ENCODE peak calls at places on chromosomes 4 and X, in four cellular contexts. One of them, this sample, is unnamed.

GRCh38 chr4:169404959-169405358 is 134.2 kb upstream of the SH3RF1 start:
- DNase-seq in GM23248: peak; percentile 82
- DNase-seq in CD4-positive, CD25-positive, alpha-beta regulatory T cell: no peak
- DNase-seq in effector memory CD4-positive, alpha-beta T cell: no peak
- DNase-seq in this sample: no peak

GRCh38 chrX:80765226-80765625 is 44.5 kb downstream of the BRWD3 start:
- DNase-seq in effector memory CD4-positive, alpha-beta T cell: no peak
- DNase-seq in CD4-positive, CD25-positive, alpha-beta regulatory T cell: no peak
- DNase-seq in GM23248: peak; percentile 64
- DNase-seq in this sample: no peak

GRCh38 chrX:133670394-133670793 is 255.1 kb upstream of the GPC4 start:
- DNase-seq in GM23248: peak; percentile 43
- DNase-seq in effector memory CD4-positive, alpha-beta T cell: no peak
- DNase-seq in CD4-positive, CD25-positive, alpha-beta regulatory T cell: peak; percentile 22
- DNase-seq in this sample: peak; percentile 5

GRCh38 chrX:154039577-154039976 is 19.9 kb upstream of the IRAK1 start:
- DNase-seq in GM23248: no peak
- DNase-seq in CD4-positive, CD25-positive, alpha-beta regulatory T cell: no peak
- DNase-seq in effector memory CD4-positive, alpha-beta T cell: no peak
- DNase-seq in this sample: no peak

GRCh38 chr4:3128976-3129375 is 54.5 kb downstream of the HTT start:
- DNase-seq in CD4-positive, CD25-positive, alpha-beta regulatory T cell: no peak
- DNase-seq in GM23248: peak; percentile 81
- DNase-seq in effector memory CD4-positive, alpha-beta T cell: no peak
- DNase-seq in this sample: no peak

GRCh38 chr4:113943863-113944262 is 35.6 kb downstream of the ARSJ start:
- DNase-seq in effector memory CD4-positive, alpha-beta T cell: no peak
- DNase-seq in GM23248: peak; percentile 58
- DNase-seq in CD4-positive, CD25-positive, alpha-beta regulatory T cell: no peak
- DNase-seq in this sample: peak; percentile 9

GRCh38 chrX:74534569-74535038 is 79.8 kb downstream of the RLIM start:
- DNase-seq in GM23248: peak; percentile 72
- DNase-seq in effector memory CD4-positive, alpha-beta T cell: no peak
- DNase-seq in CD4-positive, CD25-positive, alpha-beta regulatory T cell: no peak
- DNase-seq in this sample: no peak

GRCh38 chrX:43707812-43708548 is 51.9 kb downstream of the MAOA start:
- DNase-seq in CD4-positive, CD25-positive, alpha-beta regulatory T cell: no peak
- DNase-seq in effector memory CD4-positive, alpha-beta T cell: no peak
- DNase-seq in GM23248: peak; percentile 30
- DNase-seq in this sample: no peak

GRCh38 chrX:41293269-41293668 is 40.7 kb upstream of the DDX3X start:
- DNase-seq in effector memory CD4-positive, alpha-beta T cell: no peak
- DNase-seq in GM23248: no peak
- DNase-seq in CD4-positive, CD25-positive, alpha-beta regulatory T cell: peak; percentile 42
- DNase-seq in this sample: no peak

GRCh38 chrX:53547668-53548067 is 113.5 kb upstream of the HSD17B10 start:
- DNase-seq in GM23248: no peak
- DNase-seq in CD4-positive, CD25-positive, alpha-beta regulatory T cell: no peak
- DNase-seq in effector memory CD4-positive, alpha-beta T cell: no peak
- DNase-seq in this sample: no peak

GRCh38 chrX:46903458-46904242 is 8.6 kb upstream of the JADE3 start:
- DNase-seq in effector memory CD4-positive, alpha-beta T cell: peak; percentile 17
- DNase-seq in CD4-positive, CD25-positive, alpha-beta regulatory T cell: peak; percentile 64
- DNase-seq in GM23248: peak; percentile 79
- DNase-seq in this sample: peak; percentile 15

GRCh38 chr4:73691759-73692158 is 48.6 kb upstream of the CXCL8 start:
- DNase-seq in CD4-positive, CD25-positive, alpha-beta regulatory T cell: no peak
- DNase-seq in effector memory CD4-positive, alpha-beta T cell: no peak
- DNase-seq in GM23248: no peak
- DNase-seq in this sample: no peak

GRCh38 chrX:10356979-10357378 is 200.2 kb downstream of the CLCN4 start:
- DNase-seq in GM23248: peak; percentile 60
- DNase-seq in effector memory CD4-positive, alpha-beta T cell: no peak
- DNase-seq in CD4-positive, CD25-positive, alpha-beta regulatory T cell: no peak
- DNase-seq in this sample: no peak

GRCh38 chr4:175385797-175386196 is 426.3 kb downstream of the GPM6A start:
- DNase-seq in GM23248: peak; percentile 12
- DNase-seq in CD4-positive, CD25-positive, alpha-beta regulatory T cell: no peak
- DNase-seq in effector memory CD4-positive, alpha-beta T cell: no peak
- DNase-seq in this sample: no peak

GRCh38 chrX:129930941-129931410 is 25.0 kb downstream of the UTP14A start:
- DNase-seq in CD4-positive, CD25-positive, alpha-beta regulatory T cell: no peak
- DNase-seq in GM23248: peak; percentile 14
- DNase-seq in effector memory CD4-positive, alpha-beta T cell: no peak
- DNase-seq in this sample: no peak

GRCh38 chr4:86594559-86595425 is 677 bp downstream of the PTPN13 start:
- DNase-seq in effector memory CD4-positive, alpha-beta T cell: no peak
- DNase-seq in CD4-positive, CD25-positive, alpha-beta regulatory T cell: peak; percentile 2
- DNase-seq in GM23248: peak; percentile 94
- DNase-seq in this sample: peak; percentile 7

DNA sequence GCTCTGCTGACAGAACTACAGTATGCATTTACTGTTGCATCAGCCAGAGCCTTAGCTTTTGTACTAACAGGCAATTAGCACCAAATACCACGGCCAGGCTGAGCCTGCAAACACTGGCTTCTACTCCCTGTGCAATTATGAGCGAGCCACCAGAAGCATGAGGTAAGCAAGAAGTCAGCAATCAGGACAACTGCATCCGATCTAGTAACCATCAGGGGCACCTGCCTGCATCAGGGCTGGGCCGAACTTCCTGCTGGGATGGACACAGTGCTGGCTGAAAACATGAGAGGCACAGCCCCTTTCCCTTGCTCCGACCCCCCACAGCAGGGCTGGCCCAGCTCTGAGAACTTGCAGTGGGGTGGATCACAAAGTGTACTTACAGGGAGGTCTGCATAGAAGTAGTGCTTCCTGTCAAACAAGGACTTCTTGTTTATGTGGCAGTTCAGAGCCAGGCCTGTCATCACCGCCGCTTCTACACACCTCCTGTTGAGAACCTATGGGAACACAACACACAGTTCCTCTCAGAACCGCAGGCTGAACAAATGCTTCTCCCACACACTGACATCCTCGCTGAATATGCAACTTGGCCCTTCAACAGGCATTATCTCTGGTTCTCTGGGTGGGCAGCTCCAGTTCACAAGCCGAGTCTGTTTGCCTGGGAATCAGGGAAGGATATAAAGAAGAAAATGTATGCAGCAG is 41.6 kb downstream of the GATB start:
- DNase-seq in CD4-positive, CD25-positive, alpha-beta regulatory T cell: no peak
- DNase-seq in effector memory CD4-positive, alpha-beta T cell: no peak
- DNase-seq in GM23248: no peak
- DNase-seq in this sample: no peak
- H3K4me1 ChIP-seq in CD4-positive, CD25-positive, alpha-beta regulatory T cell: no peaks in the 10 kb centered on the region
- H3K4me1 ChIP-seq in effector memory CD4-positive, alpha-beta T cell: no peaks in the 10 kb centered on the region
- H3K4me1 ChIP-seq in GM23248: no peaks in the 10 kb centered on the region
- H3K4me1 ChIP-seq in this sample: no peaks in the 10 kb centered on the region

DNA sequence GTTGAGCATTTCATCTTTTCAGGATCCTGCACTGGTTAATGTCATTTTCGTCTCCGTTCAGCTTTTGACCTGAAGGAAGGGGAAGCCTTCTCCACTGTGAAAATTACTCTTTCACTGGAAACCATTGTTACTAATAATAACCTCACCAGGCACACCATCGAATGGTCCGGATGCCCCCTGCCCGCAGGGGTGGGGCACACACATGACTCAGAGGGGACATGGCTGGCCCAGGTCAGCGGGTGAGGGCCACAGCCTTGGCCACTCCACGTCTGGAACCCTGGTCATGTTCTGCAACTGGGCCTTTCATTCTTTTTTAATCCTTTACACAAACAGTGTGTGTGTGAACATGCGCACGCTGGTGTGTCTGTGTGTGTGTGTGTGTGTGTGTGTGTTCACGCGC is 191.8 kb downstream of the BCOR start:
- DNase-seq in GM23248: no peak
- DNase-seq in effector memory CD4-positive, alpha-beta T cell: no peak
- DNase-seq in CD4-positive, CD25-positive, alpha-beta regulatory T cell: no peak
- DNase-seq in this sample: no peak
- H3K4me1 ChIP-seq in GM23248: peaks cover 18% of the 10 kb centered on the region
- H3K4me1 ChIP-seq in effector memory CD4-positive, alpha-beta T cell: no peaks in the 10 kb centered on the region
- H3K4me1 ChIP-seq in CD4-positive, CD25-positive, alpha-beta regulatory T cell: no peaks in the 10 kb centered on the region
- H3K4me1 ChIP-seq in this sample: no peaks in the 10 kb centered on the region

GRCh38 chr4:6781113-6781512 is 1.4 kb upstream of the KIAA0232 start:
- DNase-seq in GM23248: no peak
- DNase-seq in CD4-positive, CD25-positive, alpha-beta regulatory T cell: no peak
- DNase-seq in effector memory CD4-positive, alpha-beta T cell: no peak
- DNase-seq in this sample: no peak

GRCh38 chr4:6783111-6783981 is 819 bp downstream of the KIAA0232 start:
- DNase-seq in GM23248: peak; percentile 94
- DNase-seq in effector memory CD4-positive, alpha-beta T cell: peak; percentile 79
- DNase-seq in CD4-positive, CD25-positive, alpha-beta regulatory T cell: peak; percentile 84
- DNase-seq in this sample: peak; percentile 80

GRCh38 chr4:6782147-6782845 is at the start of gene KIAA0232:
- DNase-seq in CD4-positive, CD25-positive, alpha-beta regulatory T cell: peak; percentile 94
- DNase-seq in effector memory CD4-positive, alpha-beta T cell: peak; percentile 86
- DNase-seq in GM23248: peak; percentile 97
- DNase-seq in this sample: peak; percentile 87

GRCh38 chr4:6781561-6781960 is 966 bp upstream of the KIAA0232 start:
- DNase-seq in effector memory CD4-positive, alpha-beta T cell: no peak
- DNase-seq in GM23248: no peak
- DNase-seq in CD4-positive, CD25-positive, alpha-beta regulatory T cell: no peak
- DNase-seq in this sample: no peak

DNA sequence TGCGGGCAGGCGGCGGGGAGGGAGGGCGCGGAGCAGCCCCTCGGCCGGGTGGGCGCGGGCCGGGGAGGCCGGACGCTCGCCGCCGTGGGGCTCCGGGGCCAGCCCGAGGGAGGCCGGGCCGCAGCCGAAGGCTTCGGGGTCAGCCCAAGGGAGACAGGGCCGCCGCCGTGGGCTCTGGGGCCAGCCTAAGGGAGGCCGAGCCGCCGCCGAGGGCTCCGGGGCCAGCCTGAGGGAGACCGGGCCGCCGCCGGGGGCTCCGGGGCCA is 251 bp downstream of the KIAA0232 start:
- DNase-seq in CD4-positive, CD25-positive, alpha-beta regulatory T cell: no peak
- DNase-seq in GM23248: no peak
- DNase-seq in effector memory CD4-positive, alpha-beta T cell: no peak
- DNase-seq in this sample: no peak
- H3K4me1 ChIP-seq in CD4-positive, CD25-positive, alpha-beta regulatory T cell: peaks cover 42% of the 10 kb centered on the region
- H3K4me1 ChIP-seq in GM23248: peaks cover 9% of the 10 kb centered on the region
- H3K4me1 ChIP-seq in effector memory CD4-positive, alpha-beta T cell: peaks cover 5% of the 10 kb centered on the region
- H3K4me1 ChIP-seq in this sample: peaks cover 24% of the 10 kb centered on the region

DNA sequence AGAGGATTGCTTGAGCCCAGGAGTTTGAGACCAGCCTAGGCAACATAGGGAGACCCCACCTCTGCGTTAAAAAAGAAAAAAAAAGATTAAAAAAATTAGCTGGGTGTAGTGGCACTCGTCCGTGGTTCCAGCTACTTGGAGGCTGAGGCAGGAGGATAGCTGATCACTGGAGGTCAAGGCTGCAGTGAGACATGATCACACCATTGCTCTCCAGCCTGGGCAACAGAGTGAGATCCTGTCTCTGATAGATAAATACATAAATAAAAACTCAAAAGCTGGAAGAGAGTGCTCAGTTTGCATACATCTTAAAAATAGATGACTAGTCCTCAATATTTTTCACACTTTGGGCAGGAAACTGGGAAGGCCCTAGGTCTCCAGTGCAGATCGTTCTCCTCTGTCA is 54.1 kb downstream of the TMEM131L start:
- DNase-seq in effector memory CD4-positive, alpha-beta T cell: no peak
- DNase-seq in GM23248: no peak
- DNase-seq in CD4-positive, CD25-positive, alpha-beta regulatory T cell: no peak
- DNase-seq in this sample: no peak
- H3K4me1 ChIP-seq in effector memory CD4-positive, alpha-beta T cell: peaks cover 59% of the 10 kb centered on the region
- H3K4me1 ChIP-seq in GM23248: peaks cover under 1% of the 10 kb centered on the region
- H3K4me1 ChIP-seq in CD4-positive, CD25-positive, alpha-beta regulatory T cell: peaks cover 84% of the 10 kb centered on the region
- H3K4me1 ChIP-seq in this sample: peaks cover 69% of the 10 kb centered on the region

GRCh38 chr4:184819786-184820185 is 6.0 kb downstream of the ACSL1 start:
- DNase-seq in GM23248: no peak
- DNase-seq in CD4-positive, CD25-positive, alpha-beta regulatory T cell: no peak
- DNase-seq in effector memory CD4-positive, alpha-beta T cell: no peak
- DNase-seq in this sample: no peak

GRCh38 chr4:184817494-184818215 is 8.1 kb downstream of the ACSL1 start:
- DNase-seq in CD4-positive, CD25-positive, alpha-beta regulatory T cell: no peak
- DNase-seq in GM23248: no peak
- DNase-seq in effector memory CD4-positive, alpha-beta T cell: no peak
- DNase-seq in this sample: no peak

GRCh38 chr4:184815046-184815877 is 10.5 kb downstream of the ACSL1 start:
- DNase-seq in effector memory CD4-positive, alpha-beta T cell: no peak
- DNase-seq in CD4-positive, CD25-positive, alpha-beta regulatory T cell: no peak
- DNase-seq in GM23248: peak; percentile 80
- DNase-seq in this sample: no peak

GRCh38 chr4:184816962-184817361 is 8.8 kb downstream of the ACSL1 start:
- DNase-seq in effector memory CD4-positive, alpha-beta T cell: no peak
- DNase-seq in CD4-positive, CD25-positive, alpha-beta regulatory T cell: no peak
- DNase-seq in GM23248: no peak
- DNase-seq in this sample: no peak

GRCh38 chr4:184818216-184818564 is 7.6 kb downstream of the ACSL1 start:
- DNase-seq in GM23248: no peak
- DNase-seq in CD4-positive, CD25-positive, alpha-beta regulatory T cell: peak; percentile 68
- DNase-seq in effector memory CD4-positive, alpha-beta T cell: no peak
- DNase-seq in this sample: no peak
- H3K4me1 ChIP-seq in GM23248: peaks cover 10% of the 10 kb centered on the region
- H3K4me1 ChIP-seq in CD4-positive, CD25-positive, alpha-beta regulatory T cell: peaks cover 23% of the 10 kb centered on the region
- H3K4me1 ChIP-seq in effector memory CD4-positive, alpha-beta T cell: no peaks in the 10 kb centered on the region
- H3K4me1 ChIP-seq in this sample: no peaks in the 10 kb centered on the region

GRCh38 chr4:52373650-52374049 is 285.5 kb downstream of the USP46 start:
- DNase-seq in effector memory CD4-positive, alpha-beta T cell: no peak
- DNase-seq in GM23248: no peak
- DNase-seq in CD4-positive, CD25-positive, alpha-beta regulatory T cell: no peak
- DNase-seq in this sample: no peak

GRCh38 chr4:52372269-52372668 is 286.8 kb downstream of the USP46 start:
- DNase-seq in GM23248: no peak
- DNase-seq in effector memory CD4-positive, alpha-beta T cell: no peak
- DNase-seq in CD4-positive, CD25-positive, alpha-beta regulatory T cell: no peak
- DNase-seq in this sample: no peak

GRCh38 chr4:52376107-52376704 is 282.9 kb downstream of the USP46 start:
- DNase-seq in effector memory CD4-positive, alpha-beta T cell: no peak
- DNase-seq in CD4-positive, CD25-positive, alpha-beta regulatory T cell: peak; percentile 39
- DNase-seq in GM23248: peak; percentile 73
- DNase-seq in this sample: no peak

GRCh38 chr4:52372747-52373146 is 286.4 kb downstream of the USP46 start:
- DNase-seq in effector memory CD4-positive, alpha-beta T cell: no peak
- DNase-seq in GM23248: no peak
- DNase-seq in CD4-positive, CD25-positive, alpha-beta regulatory T cell: no peak
- DNase-seq in this sample: no peak

DNA sequence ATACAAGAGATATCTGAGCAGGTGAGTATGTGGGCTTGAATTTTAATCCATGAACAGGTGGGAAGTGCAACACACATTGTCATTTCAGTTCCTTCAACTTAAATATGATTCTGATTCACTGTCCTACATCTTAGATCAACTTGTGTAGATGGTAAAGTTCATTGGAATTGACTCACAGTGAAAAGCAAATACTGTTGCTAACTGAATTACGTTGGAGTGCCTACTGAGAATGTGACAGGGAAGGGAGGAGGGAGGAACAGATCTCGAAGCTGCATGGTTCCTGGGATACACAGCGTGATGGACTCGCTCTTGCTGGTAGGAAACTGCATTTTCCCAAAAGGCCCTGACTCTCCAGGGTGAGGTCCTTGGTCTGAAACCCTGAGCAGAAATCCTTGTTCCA is 284.3 kb downstream of the USP46 start:
- DNase-seq in GM23248: no peak
- DNase-seq in CD4-positive, CD25-positive, alpha-beta regulatory T cell: no peak
- DNase-seq in effector memory CD4-positive, alpha-beta T cell: no peak
- DNase-seq in this sample: no peak
- H3K4me1 ChIP-seq in GM23248: no peaks in the 10 kb centered on the region
- H3K4me1 ChIP-seq in CD4-positive, CD25-positive, alpha-beta regulatory T cell: no peaks in the 10 kb centered on the region
- H3K4me1 ChIP-seq in effector memory CD4-positive, alpha-beta T cell: no peaks in the 10 kb centered on the region
- H3K4me1 ChIP-seq in this sample: no peaks in the 10 kb centered on the region